ENCODE peak calls at places on chromosomes 12 and 14, in nine cellular contexts. I, U, A, B, R, G, C, J and E are unnamed samples.

GRCh38 chr14:54722791-54723432 is 156.0 kb downstream of the SAMD4A start:
- DNase-seq in C (no peak), R (no peak), A (peak; percentile 9), B (no peak), J (no peak), G (peak; percentile 12), I (peak; percentile 50), U (no peak), E (no peak)

GRCh38 chr12:113109360-113109759 is 26.2 kb downstream of the RASAL1 start:
- DNase-seq in R (no peak), G (no peak), B (no peak), U (no peak), A (no peak), I (no peak), J (no peak), C (no peak), E (no peak)

GRCh38 chr14:23141706-23142467 is 22.8 kb upstream of the CEBPE start:
- DNase-seq in C (peak; percentile 73), J (peak; percentile 88), R (peak; percentile 80), G (no peak), U (no peak), B (peak; percentile 82), I (peak; percentile 66), A (no peak), E (peak; percentile 72)

GRCh38 chr12:89225808-89226368 is 126.4 kb downstream of the DUSP6 start:
- DNase-seq in I (peak; percentile 87), C (no peak), U (no peak), R (no peak), J (peak; percentile 38), A (no peak), B (peak; percentile 18), G (peak; percentile 87), E (no peak)

GRCh38 chr12:64216239-64216638 is 5.9 kb downstream of the KICS2 start:
- DNase-seq in B (no peak), G (no peak), R (no peak), I (no peak), U (no peak), A (no peak), C (no peak), J (no peak), E (no peak)

GRCh38 chr12:10214131-10214876 is 1.6 kb downstream of the GABARAPL1 start:
- DNase-seq in G (peak; percentile 53), B (no peak), C (no peak), I (peak; percentile 86), U (no peak), J (no peak), R (no peak), A (no peak), E (no peak)

GRCh38 chr12:91819132-91819447 is 326.6 kb downstream of the BTG1 start:
- DNase-seq in A (no peak), J (no peak), G (no peak), I (no peak), U (no peak), C (no peak), B (peak; percentile 26), R (no peak), E (no peak)

GRCh38 chr12:1939316-1939715 is 20.9 kb upstream of the CACNA2D4 start:
- DNase-seq in B (no peak), G (peak; percentile 87), J (no peak), R (no peak), C (no peak), U (no peak), I (no peak), A (no peak), E (no peak)

GRCh38 chr12:118777550-118777949 is 203.8 kb upstream of the SRRM4 start:
- DNase-seq in C (no peak), A (no peak), J (no peak), R (no peak), B (no peak), G (no peak), I (no peak), U (no peak), E (no peak)

GRCh38 chr12:89948266-89949175 is 239.9 kb upstream of the ATP2B1 start:
- DNase-seq in G (peak; percentile 66), B (no peak), I (peak; percentile 23), A (no peak), J (no peak), R (no peak), C (no peak), U (no peak), E (no peak)

GRCh38 chr14:60722163-60722835 is 1.9 kb downstream of the SIX4 start:
- DNase-seq in B (peak; percentile 45), R (no peak), C (peak; percentile 47), U (no peak), I (peak; percentile 77), A (peak; percentile 72), G (no peak), J (no peak), E (peak; percentile 69)

GRCh38 chr12:111401167-111401605 is 4.5 kb upstream of the SH2B3 start:
- DNase-seq in I (no peak), C (no peak), U (no peak), G (no peak), R (no peak), A (no peak), B (no peak), J (no peak), E (no peak)

GRCh38 chr12:63862187-63863107 is 17.9 kb downstream of the SRGAP1 start:
- DNase-seq in J (peak; percentile 38), R (peak; percentile 41), U (no peak), C (no peak), A (no peak), I (peak; percentile 39), G (peak; percentile 97), B (peak; percentile 67), E (no peak)

GRCh38 chr12:66741919-66742318 is 63.0 kb upstream of the GRIP1 start:
- DNase-seq in I (no peak), C (no peak), U (no peak), B (no peak), J (no peak), R (no peak), A (no peak), G (no peak), E (no peak)

GRCh38 chr14:100025111-100025510 is 40.1 kb upstream of the EVL start:
- DNase-seq in B (no peak), J (no peak), R (no peak), G (peak; percentile 65), C (peak; percentile 55), A (no peak), I (peak; percentile 26), U (no peak), E (no peak)

GRCh38 chr12:76020281-76020680 is 11.3 kb downstream of the PHLDA1 start:
- DNase-seq in G (peak; percentile 54), R (no peak), B (no peak), C (peak; percentile 50), U (no peak), A (no peak), J (no peak), I (peak; percentile 90), E (peak; percentile 16)

GRCh38 chr14:61643546-61643945 is 51.8 kb upstream of the HIF1A start:
- DNase-seq in U (no peak), G (no peak), C (no peak), A (no peak), B (no peak), J (no peak), I (peak; percentile 63), R (no peak), E (no peak)

GRCh38 chr14:78985668-78986073 is 815.5 kb downstream of the NRXN3 start:
- DNase-seq in I (peak; percentile 77), G (no peak), J (no peak), A (peak; percentile 14), B (no peak), R (no peak), U (no peak), C (no peak), E (no peak)

GRCh38 chr12:116892741-116893140 is 11.5 kb upstream of the HRK start:
- DNase-seq in A (no peak), G (no peak), B (no peak), C (no peak), R (no peak), U (no peak), J (no peak), I (no peak), E (no peak)
- H3K27me3 ChIP-seq in A (no peaks in the 10 kb centered on the region), G (no peaks in the 10 kb centered on the region), B (no peaks in the 10 kb centered on the region), C (peaks cover 8% of the 10 kb centered on the region), R (no peaks in the 10 kb centered on the region), U (no peaks in the 10 kb centered on the region), J (peaks cover 4% of the 10 kb centered on the region), I (no peaks in the 10 kb centered on the region), E (peaks cover 3% of the 10 kb centered on the region)

GRCh38 chr12:122226366-122227222 is 742 bp upstream of the DIABLO start:
- DNase-seq in A (no peak), G (no peak), B (no peak), I (no peak), R (no peak), U (no peak), J (no peak), C (no peak), E (peak; percentile 56)
- H3K4me3 ChIP-seq in A (peak overlapping the region; percentile 53), G (peak overlapping the region; percentile 33), B (no peak overlapping the region), I (peak overlapping the region; percentile 51), R (peak overlapping the region; percentile 57), U (peak overlapping the region; percentile 94), J (peak overlapping the region; percentile 75), C (peak overlapping the region; percentile 60), E (peak overlapping the region; percentile 96)

GRCh38 chr12:21526721-21527345 is 737 bp downstream of the SPX start:
- DNase-seq in G (no peak), C (no peak), U (no peak), J (no peak), I (no peak), A (no peak), B (peak; percentile 54), R (no peak), E (no peak)
- H3K27me3 ChIP-seq in G (peaks cover 15% of the 10 kb centered on the region), C (peaks cover 12% of the 10 kb centered on the region), U (peaks cover 16% of the 10 kb centered on the region), J (no peaks in the 10 kb centered on the region), I (no peaks in the 10 kb centered on the region), A (peaks cover 15% of the 10 kb centered on the region), B (no peaks in the 10 kb centered on the region), R (no peaks in the 10 kb centered on the region), E (no peaks in the 10 kb centered on the region)

GRCh38 chr14:89178802-89179201 is 238.2 kb downstream of the FOXN3 start:
- DNase-seq in I (peak; percentile 66), C (no peak), A (no peak), J (no peak), B (no peak), U (no peak), G (no peak), R (no peak), E (no peak)
- H3K4me3 ChIP-seq in I (no peak overlapping the region), C (no peak overlapping the region), A (no peak overlapping the region), J (no peak overlapping the region), B (no peak overlapping the region), U (no peak overlapping the region), G (no peak overlapping the region), R (no peak overlapping the region), E (no peak overlapping the region)

DNA sequence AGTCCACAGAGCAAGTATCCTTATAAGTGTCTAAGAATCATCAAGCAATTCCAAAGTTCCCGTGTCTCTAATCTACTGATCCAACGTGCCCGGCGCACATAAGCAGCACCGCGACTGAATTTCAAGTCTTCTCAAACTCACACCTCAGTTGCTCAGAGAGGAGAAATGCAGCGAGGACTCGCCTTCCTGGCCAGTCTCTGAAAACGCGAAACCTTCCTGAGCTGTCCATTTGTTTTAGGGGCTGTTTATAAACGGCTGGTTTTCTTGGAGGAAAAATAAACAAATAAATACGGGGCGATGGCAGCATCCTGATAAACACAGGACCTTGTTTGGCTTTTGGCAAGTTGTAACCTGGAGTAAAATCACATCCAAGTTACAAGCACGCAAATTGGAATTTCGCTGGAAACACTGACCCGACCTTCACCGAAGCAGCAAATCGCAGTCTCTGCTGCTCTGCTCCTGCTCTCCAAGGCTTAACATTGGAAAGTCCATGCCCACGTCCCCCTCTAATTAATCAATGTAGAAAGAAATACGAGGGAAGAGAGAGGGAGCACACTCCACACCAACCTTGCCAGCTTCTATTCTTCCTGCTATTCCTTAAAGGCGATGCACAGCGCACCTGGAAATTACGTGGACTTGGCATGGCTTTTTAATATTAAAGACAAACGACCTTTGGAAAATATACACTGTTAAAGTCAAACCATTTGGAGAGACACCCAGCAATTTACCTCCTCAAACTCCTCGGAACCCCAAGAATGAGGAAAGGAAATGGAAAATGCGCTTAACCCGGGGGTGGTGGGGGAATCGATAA is 248.7 kb downstream of the APAF1 start:
- DNase-seq in U (no peak), C (no peak), G (no peak), I (no peak), J (no peak), R (no peak), A (no peak), B (no peak), E (no peak)
- H3K27me3 ChIP-seq in U (peaks cover 36% of the 10 kb centered on the region), C (peaks cover 54% of the 10 kb centered on the region), G (peaks cover 13% of the 10 kb centered on the region), I (peaks cover 20% of the 10 kb centered on the region), J (peaks cover 61% of the 10 kb centered on the region), R (peaks cover 63% of the 10 kb centered on the region), A (peaks cover 37% of the 10 kb centered on the region), B (no peaks in the 10 kb centered on the region), E (peaks cover 10% of the 10 kb centered on the region)